ENCODE peak calls at places on chromosomes 3 and 15, in five cellular contexts. L, A, W, V and B are unnamed samples.

GRCh38 chr3:41362638-41363559 is 163.6 kb downstream of the CTNNB1 start:
- DNase-seq in L (no peak), A (no peak), W (peak), V (peak), B (no peak)

GRCh38 chr3:104740874-104741273 is 625.8 kb upstream of the ALCAM start:
- DNase-seq in L (no peak), A (no peak), W (no peak), V (no peak), B (no peak)

GRCh38 chr3:128357538-128357937 is 109.2 kb downstream of the DNAJB8 start:
- DNase-seq in L (no peak), A (no peak), W (no peak), V (no peak), B (no peak)

GRCh38 chr15:85479071-85479647 is 98.8 kb downstream of the AKAP13 start:
- DNase-seq in L (peak), A (peak), W (no peak), V (no peak), B (peak)

GRCh38 chr3:136068708-136069107 is 103.2 kb downstream of the PPP2R3A start:
- DNase-seq in L (peak), A (no peak), W (no peak), V (no peak), B (peak)

GRCh38 chr3:59862686-59863085 is 812.9 kb upstream of the CFAP20DC start:
- DNase-seq in L (peak), A (no peak), W (no peak), V (no peak), B (peak)

GRCh38 chr15:61994216-61994615 is 66.0 kb downstream of the VPS13C start:
- DNase-seq in L (peak), A (no peak), W (no peak), V (no peak), B (peak)

GRCh38 chr15:98620020-98620419 is 28.3 kb upstream of the IGF1R start:
- DNase-seq in L (no peak), A (no peak), W (no peak), V (no peak), B (no peak)

GRCh38 chr15:66835558-66835878 is 133.5 kb downstream of the SMAD6 start:
- DNase-seq in L (peak), A (no peak), W (no peak), V (no peak), B (no peak)

GRCh38 chr15:87369269-87369668 is 887.3 kb downstream of the NTRK3 start:
- DNase-seq in L (peak), A (no peak), W (no peak), V (peak), B (peak)

GRCh38 chr3:48271763-48272498 is 31.0 kb downstream of the ZNF589 start:
- DNase-seq in L (no peak), A (no peak), W (no peak), V (no peak), B (no peak)

GRCh38 chr3:36959821-36960220 is 15.0 kb upstream of the TRANK1 start:
- DNase-seq in L (peak), A (no peak), W (no peak), V (no peak), B (peak)

GRCh38 chr15:97521894-97522293 is 438.6 kb upstream of the ARRDC4 start:
- DNase-seq in L (peak), A (no peak), W (peak), V (no peak), B (no peak)

GRCh38 chr3:48688032-48688736 is 2.5 kb upstream of the NCKIPSD start:
- DNase-seq in L (no peak), A (no peak), W (no peak), V (no peak), B (no peak)

GRCh38 chr15:39204031-39204430 is 376.8 kb upstream of the THBS1 start:
- DNase-seq in L (peak), A (no peak), W (no peak), V (no peak), B (peak)

GRCh38 chr3:10366681-10367101 is 45.8 kb upstream of the SEC13 start:
- DNase-seq in L (peak), A (no peak), W (peak), V (peak), B (peak)

GRCh38 chr3:195077611-195078540 is 193.1 kb downstream of the XXYLT1 start:
- DNase-seq in L (no peak), A (no peak), W (no peak), V (no peak), B (no peak)

GRCh38 chr15:65233651-65234050 is 22.4 kb upstream of the CILP start:
- DNase-seq in L (no peak), A (no peak), W (no peak), V (no peak), B (no peak)

GRCh38 chr3:23806322-23807160 is 786 bp downstream of the UBE2E1 start:
- DNase-seq in L (peak), A (no peak), W (peak), V (no peak), B (no peak)

GRCh38 chr15:72162569-72162968 is 35.0 kb downstream of the GRAMD2A start:
- DNase-seq in L (no peak), A (no peak), W (no peak), V (no peak), B (no peak)

GRCh38 chr15:91243806-91244205 is 143.7 kb downstream of the SV2B start:
- DNase-seq in L (no peak), A (no peak), W (no peak), V (no peak), B (no peak)

GRCh38 chr3:183895296-183895695 is 10.6 kb upstream of the PARL start:
- DNase-seq in L (peak), A (peak), W (peak), V (peak), B (peak)

GRCh38 chr3:171028779-171029232 is 2.3 kb upstream of the SLC2A2 start:
- DNase-seq in L (peak), A (no peak), W (no peak), V (no peak), B (peak)

GRCh38 chr15:45665261-45665660 is 30.4 kb downstream of the SQOR start:
- DNase-seq in L (no peak), A (no peak), W (no peak), V (no peak), B (no peak)

GRCh38 chr15:79380755-79381499 is 51.2 kb upstream of the MINAR1 start:
- DNase-seq in L (peak), A (peak), W (peak), V (peak), B (peak)

GRCh38 chr15:39404767-39405173 is 176.1 kb upstream of the THBS1 start:
- DNase-seq in L (peak), A (no peak), W (no peak), V (no peak), B (peak)

GRCh38 chr15:72319360-72319984 is 485 bp downstream of the CELF6 start:
- DNase-seq in L (peak), A (no peak), W (peak), V (peak), B (peak)

GRCh38 chr3:53161820-53162671 is 1.0 kb downstream of the PRKCD start:
- DNase-seq in L (peak), A (no peak), W (peak), V (no peak), B (peak)

GRCh38 chr3:124459678-124460077 is 270.6 kb upstream of the UMPS start:
- DNase-seq in L (no peak), A (no peak), W (no peak), V (no peak), B (peak)

GRCh38 chr3:142489572-142490323 is 41.9 kb upstream of the XRN1 start:
- DNase-seq in L (no peak), A (no peak), W (no peak), V (no peak), B (peak)

GRCh38 chr3:42802876-42803799 is 1.2 kb downstream of the HIGD1A start:
- DNase-seq in L (no peak), A (no peak), W (peak), V (peak), B (peak)

GRCh38 chr3:71949403-71949802 is 164.5 kb upstream of the PROK2 start:
- DNase-seq in L (no peak), A (no peak), W (no peak), V (no peak), B (no peak)

DNA sequence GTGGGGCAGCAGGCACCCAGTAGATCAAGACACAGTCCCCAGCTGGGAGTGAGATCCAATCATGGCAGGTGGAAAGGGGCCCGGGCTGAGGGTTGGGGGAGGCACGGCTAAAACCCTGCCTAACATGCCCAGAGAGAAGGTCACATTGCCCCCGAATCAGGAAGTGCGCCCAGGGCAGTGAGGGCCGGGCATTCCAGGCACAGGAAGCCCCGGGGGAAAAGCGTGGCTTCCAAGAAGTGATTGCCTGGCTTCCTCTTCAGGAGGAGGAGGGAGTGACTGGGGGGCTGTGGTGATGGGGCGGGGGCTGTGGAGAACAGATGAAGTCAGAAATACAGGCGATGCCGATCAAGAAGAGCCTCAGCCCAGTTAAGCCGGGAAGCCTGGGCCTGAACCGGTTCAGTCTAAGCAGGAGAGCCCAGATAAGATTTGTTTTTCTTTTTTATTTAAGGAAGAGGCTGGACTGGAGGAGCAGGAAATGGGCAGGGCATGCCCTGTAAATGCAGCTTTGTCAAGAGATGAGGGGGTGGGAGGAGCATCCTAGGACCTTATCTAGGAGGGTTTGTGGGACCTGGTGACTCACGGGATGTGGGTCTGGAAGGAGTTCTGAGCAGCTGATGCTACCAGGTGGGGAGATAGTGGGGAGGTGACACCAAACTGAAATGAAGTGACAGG is 83.9 kb downstream of the CHSY1 start:
- DNase-seq in L (peak), A (no peak), W (no peak), V (no peak), B (peak)
- H3K9ac ChIP-seq in L (peak), A (no peak), W (no peak), V (no peak), B (peak)

DNA sequence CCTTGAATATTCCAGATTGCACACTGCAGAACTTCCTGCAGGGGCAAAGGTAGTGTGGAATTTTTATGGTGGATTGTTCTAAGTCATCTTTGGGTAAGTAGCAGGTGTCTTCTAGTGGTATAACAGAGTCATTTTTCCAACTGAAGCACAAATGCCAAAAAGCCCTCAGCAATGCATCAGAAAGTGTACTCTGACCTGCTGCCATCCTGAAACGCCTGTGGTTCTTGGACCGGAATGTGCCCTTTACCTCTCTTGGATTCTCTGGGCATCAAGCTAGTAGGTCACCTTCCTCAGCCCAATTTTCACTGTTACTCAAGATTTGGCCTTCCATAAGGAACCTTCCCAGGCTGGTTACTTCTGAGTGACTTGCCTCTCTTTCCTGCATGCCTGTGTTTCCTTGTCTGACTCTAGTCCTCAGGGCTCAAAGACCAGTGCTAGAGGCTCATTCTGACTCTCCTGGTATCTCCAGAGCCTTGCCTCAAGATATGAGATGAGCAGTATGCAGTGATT is 4.8 kb downstream of the CLSTN2 start:
- DNase-seq in L (no peak), A (no peak), W (no peak), V (no peak), B (no peak)
- H3K9ac ChIP-seq in L (no peak), A (no peak), W (no peak), V (no peak), B (no peak)

GRCh38 chr3:177114253-177114652 is 83.0 kb downstream of the TBL1XR1 start:
- DNase-seq in L (no peak), A (no peak), W (no peak), V (no peak), B (no peak)
- H3K9ac ChIP-seq in L (no peak), A (no peak), W (no peak), V (no peak), B (no peak)

DNA sequence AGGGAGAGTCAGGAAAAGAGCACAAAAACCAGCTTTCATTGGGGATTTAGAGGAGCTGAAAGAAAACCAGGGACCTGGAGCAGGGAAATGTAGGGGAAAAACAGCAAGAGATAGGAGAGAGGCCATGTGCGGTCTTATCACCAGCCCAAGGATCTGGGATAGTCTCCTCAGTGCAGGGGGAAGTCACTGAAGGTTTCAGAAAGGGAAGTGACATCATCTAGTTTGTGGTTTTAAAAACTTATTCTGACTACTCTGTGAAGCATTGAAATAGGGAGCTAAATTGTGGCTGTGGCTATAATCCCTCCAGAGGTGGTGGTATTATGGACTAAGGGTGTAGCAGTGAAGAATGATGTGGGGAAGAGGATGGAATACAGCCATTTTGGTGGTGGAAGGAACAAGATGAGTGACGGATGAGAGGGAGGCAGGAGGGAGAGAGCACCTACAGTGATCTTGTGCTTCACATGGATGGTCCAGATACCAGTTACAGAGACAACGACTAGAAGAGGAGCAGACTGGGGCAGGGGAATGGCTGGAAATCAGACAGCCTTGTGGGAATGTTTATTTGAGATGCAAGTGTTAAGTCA is 72.7 kb downstream of the HMG20A start:
- DNase-seq in L (peak), A (no peak), W (no peak), V (no peak), B (no peak)
- H3K9ac ChIP-seq in L (no peak), A (no peak), W (no peak), V (no peak), B (no peak)

GRCh38 chr3:116057403-116058006 is 387.8 kb downstream of the LSAMP start:
- DNase-seq in L (peak), A (no peak), W (no peak), V (no peak), B (no peak)
- H3K9ac ChIP-seq in L (no peak), A (no peak), W (no peak), V (no peak), B (no peak)

GRCh38 chr15:76340802-76341365 is 4.3 kb downstream of the ISL2 start:
- DNase-seq in L (no peak), A (no peak), W (peak), V (no peak), B (no peak)
- H3K9ac ChIP-seq in L (no peak), A (no peak), W (no peak), V (peak), B (no peak)

GRCh38 chr15:96359772-96360498 is 29.4 kb downstream of the NR2F2 start:
- DNase-seq in L (peak), A (no peak), W (peak), V (no peak), B (no peak)
- H3K9ac ChIP-seq in L (peak), A (no peak), W (no peak), V (peak), B (no peak)

GRCh38 chr3:99875573-99875924 is 57.9 kb downstream of the CMSS1 start:
- DNase-seq in L (peak), A (no peak), W (peak), V (no peak), B (no peak)
- H3K9ac ChIP-seq in L (peak), A (peak), W (no peak), V (peak), B (no peak)